ENCODE peak calls at places on chromosomes 13 and 19, in seven cellular contexts. Z is body of pancreas, M is cardiac fibroblast, Q is A549, B is stomach, Y is right atrium auricular region, G is heart right ventricle. A is an unnamed sample.

GRCh38 chr19:6632002-6632621 is 37.8 kb downstream of the TNFSF14 start:
- DNase-seq in Z (peak; percentile 76), M (peak; percentile 87), Q (peak; percentile 25), B (peak; percentile 72), Y (peak; percentile 75), G (no peak), A (peak; percentile 68)

GRCh38 chr19:11257827-11258380 is 4.4 kb downstream of the DOCK6 start:
- DNase-seq in Z (no peak), M (peak; percentile 22), Q (no peak), B (no peak), Y (no peak), G (no peak), A (no peak)

GRCh38 chr19:17420267-17420924 is 549 bp downstream of the MVB12A start:
- DNase-seq in Z (peak; percentile 21), M (no peak), Q (no peak), B (peak; percentile 35), Y (no peak), G (peak; percentile 44), A (peak; percentile 24)

GRCh38 chr13:106680796-106681482 is 113.0 kb upstream of the ARGLU1 start:
- DNase-seq in Z (no peak), M (no peak), Q (no peak), B (no peak), Y (no peak), G (peak; percentile 23), A (no peak)

GRCh38 chr13:42959615-42960014 is 32.4 kb downstream of the EPSTI1 start:
- DNase-seq in Z (no peak), M (no peak), Q (no peak), B (no peak), Y (no peak), G (no peak), A (no peak)

GRCh38 chr13:72255908-72256307 is 388.9 kb upstream of the DACH1 start:
- DNase-seq in Z (peak; percentile 45), M (peak; percentile 30), Q (no peak), B (no peak), Y (no peak), G (no peak), A (peak; percentile 30)

GRCh38 chr19:56144396-56144795 is 3.3 kb downstream of the ZNF444 start:
- DNase-seq in Z (peak; percentile 56), M (no peak), Q (no peak), B (no peak), Y (no peak), G (no peak), A (no peak)

GRCh38 chr13:29771247-29771646 is 79.2 kb downstream of the UBL3 start:
- DNase-seq in Z (no peak), M (peak; percentile 68), Q (no peak), B (no peak), Y (no peak), G (no peak), A (peak; percentile 40)

GRCh38 chr19:57888494-57889231 is at the start of gene ZNF814:
- DNase-seq in Z (peak; percentile 68), M (peak; percentile 92), Q (peak; percentile 10), B (peak; percentile 63), Y (peak; percentile 89), G (peak; percentile 81), A (peak; percentile 51)

GRCh38 chr13:54637377-54637776 is 1608.8 kb downstream of the OLFM4 start:
- DNase-seq in Z (no peak), M (peak; percentile 13), Q (no peak), B (no peak), Y (no peak), G (no peak), A (peak; percentile 59)

GRCh38 chr19:47428177-47428894 is 9.0 kb upstream of the MEIS3 start:
- DNase-seq in Z (peak; percentile 84), M (peak; percentile 99), Q (peak; percentile 95), B (peak; percentile 73), Y (peak; percentile 86), G (peak; percentile 80), A (peak; percentile 92)

GRCh38 chr19:12580180-12580694 is 29.0 kb upstream of the ZNF564 start:
- DNase-seq in Z (no peak), M (peak; percentile 75), Q (no peak), B (no peak), Y (no peak), G (no peak), A (peak; percentile 8)

GRCh38 chr13:33191425-33192221 is 93.9 kb downstream of the STARD13 start:
- DNase-seq in Z (no peak), M (no peak), Q (no peak), B (no peak), Y (no peak), G (no peak), A (no peak)

GRCh38 chr19:44648536-44649370 is 5.0 kb downstream of the PVR start:
- DNase-seq in Z (peak; percentile 46), M (peak; percentile 86), Q (no peak), B (no peak), Y (peak; percentile 63), G (no peak), A (no peak)

GRCh38 chr13:110282316-110282841 is 24.6 kb downstream of the COL4A1 start:
- DNase-seq in Z (no peak), M (no peak), Q (no peak), B (no peak), Y (no peak), G (no peak), A (no peak)

GRCh38 chr13:35785563-35786327 is 309.3 kb upstream of the MAB21L1 start:
- DNase-seq in Z (no peak), M (no peak), Q (no peak), B (no peak), Y (no peak), G (no peak), A (no peak)

GRCh38 chr19:13537454-13537853 is 31.2 kb upstream of the CACNA1A start:
- DNase-seq in Z (peak; percentile 16), M (no peak), Q (no peak), B (no peak), Y (no peak), G (no peak), A (peak; percentile 32)

GRCh38 chr19:7650148-7650547 is 13.2 kb downstream of the STXBP2 start:
- DNase-seq in Z (no peak), M (no peak), Q (no peak), B (no peak), Y (no peak), G (no peak), A (no peak)

GRCh38 chr19:46410205-46411087 is 2.9 kb downstream of the CCDC8 start:
- DNase-seq in Z (no peak), M (no peak), Q (no peak), B (no peak), Y (no peak), G (no peak), A (no peak)

GRCh38 chr13:32136716-32137115 is 105.1 kb downstream of the FRY start:
- DNase-seq in Z (no peak), M (no peak), Q (no peak), B (no peak), Y (no peak), G (no peak), A (no peak)

GRCh38 chr19:41431426-41432386 is 4.5 kb upstream of the B3GNT8 start:
- DNase-seq in Z (no peak), M (peak; percentile 40), Q (no peak), B (no peak), Y (peak; percentile 68), G (peak; percentile 71), A (peak; percentile 55)

GRCh38 chr19:48608798-48609263 is 2.3 kb downstream of the SPACA4 start:
- DNase-seq in Z (no peak), M (peak; percentile 63), Q (peak; percentile 88), B (no peak), Y (no peak), G (no peak), A (no peak)

GRCh38 chr13:48551329-48551728 is 18.4 kb upstream of the RCBTB2 start:
- DNase-seq in Z (no peak), M (no peak), Q (no peak), B (no peak), Y (no peak), G (no peak), A (no peak)

GRCh38 chr19:28239270-28239669 is 973.7 kb downstream of the UQCRFS1 start:
- DNase-seq in Z (no peak), M (peak; percentile 4), Q (no peak), B (no peak), Y (no peak), G (no peak), A (peak; percentile 1)
- TF ChIP-seq CTCF in Z (no peak), M (peak; percentile 16), Q (no peak), B (no peak), Y (no peak), G (no peak), A (no peak)

DNA sequence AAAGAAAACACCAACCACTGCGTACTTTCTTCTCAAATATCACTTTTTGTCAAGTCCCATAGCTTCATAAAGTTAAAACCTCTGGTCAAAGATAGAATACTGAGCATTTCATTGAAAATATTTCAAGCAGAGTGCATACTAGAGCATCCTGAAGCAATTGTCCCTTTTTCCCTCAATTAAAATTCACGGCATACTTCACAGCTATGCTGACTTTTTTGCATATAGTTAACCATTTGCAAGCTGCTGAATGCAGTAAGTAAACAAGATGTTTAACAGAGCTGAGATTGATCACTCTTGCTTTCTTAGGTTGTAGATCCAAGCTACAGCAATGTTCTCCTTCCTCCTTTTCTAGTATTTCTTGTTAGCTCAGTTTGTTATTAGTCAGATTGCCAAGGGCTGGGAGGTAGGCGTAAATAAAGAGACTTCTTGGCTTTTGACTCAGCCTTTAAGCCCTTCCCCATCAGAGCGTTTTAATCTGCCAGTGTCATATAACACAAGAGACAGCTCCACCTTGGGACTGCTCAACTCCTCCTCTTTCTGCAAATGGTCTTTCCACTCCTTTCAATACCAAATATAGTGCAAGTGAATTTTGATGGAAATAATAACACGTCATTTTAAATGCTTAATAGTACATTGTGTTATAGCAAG is at the start of gene SLITRK6:
- DNase-seq in Z (no peak), M (peak; percentile 11), Q (peak; percentile 1), B (no peak), Y (no peak), G (no peak), A (no peak)
- H3K4me3 ChIP-seq in Z (no peak within 1 kb of the TSS), M (no peak within 1 kb of the TSS), Q (peak within 1 kb of the TSS; percentile 43), B (peak within 1 kb of the TSS; percentile 29), Y (no peak within 1 kb of the TSS), G (no peak within 1 kb of the TSS), A (no peak within 1 kb of the TSS)

DNA sequence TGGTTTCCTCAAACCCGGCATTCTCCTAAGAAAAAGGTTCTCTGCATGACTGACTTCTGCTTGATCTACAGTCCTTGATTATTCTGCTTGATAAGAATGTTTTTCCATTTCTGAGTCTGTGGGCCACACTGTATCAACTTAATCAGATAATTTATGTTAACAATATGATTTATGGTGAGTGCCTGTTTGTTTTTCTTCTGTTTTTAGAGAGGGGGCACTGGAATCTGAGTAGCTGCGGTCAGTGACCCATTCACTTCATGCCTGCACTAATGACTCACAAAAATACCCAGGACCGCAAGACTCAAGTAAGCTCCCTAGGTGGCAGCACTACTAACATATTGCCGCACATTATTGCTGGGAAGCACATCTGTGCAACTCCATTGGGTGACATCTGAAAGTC is 542.3 kb upstream of the ATXN8OS start:
- DNase-seq in Z (no peak), M (peak; percentile 9), Q (peak; percentile 1), B (no peak), Y (no peak), G (no peak), A (peak; percentile 54)
- TF ChIP-seq CTCF in Z (no peak), M (no peak), Q (no peak), B (peak; percentile 14), Y (no peak), G (no peak), A (peak; percentile 52)

DNA sequence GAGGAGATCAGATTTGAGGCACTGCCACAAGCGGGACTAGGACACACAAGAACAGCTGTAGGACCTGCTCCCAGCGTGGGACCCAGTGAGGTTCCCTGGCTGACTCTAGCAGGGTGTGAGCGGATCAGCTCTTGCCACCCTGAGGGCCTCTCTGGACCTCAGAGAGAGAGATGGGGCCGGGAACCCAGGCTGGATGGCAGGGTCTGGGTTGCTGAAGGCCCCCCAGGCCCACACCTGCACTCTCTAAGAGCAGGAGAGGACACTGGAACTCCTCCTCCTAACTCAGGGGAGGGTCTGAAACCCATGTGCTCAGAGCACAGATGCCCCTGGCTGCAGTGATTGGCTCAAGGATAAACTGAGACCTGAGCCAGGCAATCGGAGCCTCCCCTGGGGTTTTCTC is 13.5 kb upstream of the IL4I1 start:
- DNase-seq in Z (no peak), M (no peak), Q (no peak), B (no peak), Y (no peak), G (no peak), A (no peak)
- H3K4me3 ChIP-seq in Z (no peak overlapping the region), M (no peak overlapping the region), Q (no peak overlapping the region), B (no peak overlapping the region), Y (no peak overlapping the region), G (no peak overlapping the region), A (no peak overlapping the region)

A was measured in Caco-2.